ENCODE peak calls at places on chromosome 20, in nine cellular contexts. Z is substantia nigra, D is small intestine, W is dorsolateral prefrontal cortex, F is fibroblast of lung, B is psoas muscle, X is cardiac muscle cell, M is MM.1S, H is RWPE2. P is an unnamed sample.
A peak's percentile ranks its signal among the peaks of the same experiment; 100 is the strongest.

GRCh38 chr20:47622118-47622665 is 120.5 kb downstream of the NCOA3 start:
- DNase-seq in Z (no peak), D (no peak), W (no peak), F (no peak), B (no peak), X (no peak), M (no peak), H (no peak), P (no peak)

GRCh38 chr20:17622086-17622850 is 52.4 kb downstream of the DSTN start:
- DNase-seq in Z (no peak), D (no peak), W (no peak), F (no peak), B (no peak), X (no peak), M (no peak), H (no peak), P (no peak)

GRCh38 chr20:24686156-24686555 is 216.7 kb downstream of the SYNDIG1 start:
- DNase-seq in Z (no peak), D (no peak), W (no peak), F (no peak), B (no peak), X (no peak), M (no peak), H (peak; percentile 7), P (no peak)

GRCh38 chr20:41390889-41391288 is 24.3 kb upstream of the EMILIN3 start:
- DNase-seq in Z (no peak), D (no peak), W (no peak), F (peak; percentile 14), B (no peak), X (no peak), M (no peak), H (no peak), P (no peak)

GRCh38 chr20:25296094-25297093 is 48.5 kb downstream of the PYGB start:
- DNase-seq in Z (peak; percentile 34), D (peak; percentile 34), W (no peak), F (peak; percentile 49), B (peak; percentile 66), X (peak; percentile 13), M (peak; percentile 75), H (no peak), P (peak; percentile 71)

GRCh38 chr20:36775196-36775595 is 1.6 kb upstream of the DSN1 start:
- DNase-seq in Z (no peak), D (no peak), W (no peak), F (no peak), B (no peak), X (no peak), M (no peak), H (peak; percentile 42), P (peak; percentile 22)

GRCh38 chr20:23135449-23136447 is 49.6 kb upstream of the CD93 start:
- DNase-seq in Z (no peak), D (no peak), W (no peak), F (no peak), B (peak; percentile 62), X (no peak), M (no peak), H (no peak), P (no peak)

GRCh38 chr20:52493177-52493711 is 301.7 kb upstream of the ZFP64 start:
- DNase-seq in Z (no peak), D (peak; percentile 43), W (no peak), F (no peak), B (no peak), X (peak; percentile 55), M (peak; percentile 33), H (no peak), P (peak; percentile 64)

GRCh38 chr20:61954276-61955021 is 111.2 kb downstream of the TAF4 start:
- DNase-seq in Z (no peak), D (peak; percentile 32), W (peak; percentile 22), F (no peak), B (no peak), X (no peak), M (no peak), H (peak; percentile 82), P (no peak)

GRCh38 chr20:62143976-62144825 is 632 bp downstream of the SS18L1 start:
- DNase-seq in Z (peak; percentile 21), D (peak; percentile 51), W (no peak), F (peak; percentile 66), B (peak; percentile 85), X (peak; percentile 74), M (peak; percentile 52), H (peak; percentile 91), P (peak; percentile 88)

GRCh38 chr20:32777177-32777956 is 15.2 kb downstream of the DNMT3B start:
- DNase-seq in Z (no peak), D (no peak), W (no peak), F (no peak), B (no peak), X (no peak), M (no peak), H (no peak), P (no peak)

GRCh38 chr20:25984933-25985332 is 288.3 kb upstream of the ZNF337 start:
- DNase-seq in Z (no peak), D (peak; percentile 4), W (peak; percentile 58), F (peak; percentile 31), B (peak; percentile 69), X (peak; percentile 74), M (no peak), H (no peak), P (peak; percentile 69)

GRCh38 chr20:44414346-44414714 is 58.8 kb downstream of the HNF4A start:
- DNase-seq in Z (no peak), D (no peak), W (no peak), F (no peak), B (no peak), X (no peak), M (no peak), H (no peak), P (no peak)

DNA sequence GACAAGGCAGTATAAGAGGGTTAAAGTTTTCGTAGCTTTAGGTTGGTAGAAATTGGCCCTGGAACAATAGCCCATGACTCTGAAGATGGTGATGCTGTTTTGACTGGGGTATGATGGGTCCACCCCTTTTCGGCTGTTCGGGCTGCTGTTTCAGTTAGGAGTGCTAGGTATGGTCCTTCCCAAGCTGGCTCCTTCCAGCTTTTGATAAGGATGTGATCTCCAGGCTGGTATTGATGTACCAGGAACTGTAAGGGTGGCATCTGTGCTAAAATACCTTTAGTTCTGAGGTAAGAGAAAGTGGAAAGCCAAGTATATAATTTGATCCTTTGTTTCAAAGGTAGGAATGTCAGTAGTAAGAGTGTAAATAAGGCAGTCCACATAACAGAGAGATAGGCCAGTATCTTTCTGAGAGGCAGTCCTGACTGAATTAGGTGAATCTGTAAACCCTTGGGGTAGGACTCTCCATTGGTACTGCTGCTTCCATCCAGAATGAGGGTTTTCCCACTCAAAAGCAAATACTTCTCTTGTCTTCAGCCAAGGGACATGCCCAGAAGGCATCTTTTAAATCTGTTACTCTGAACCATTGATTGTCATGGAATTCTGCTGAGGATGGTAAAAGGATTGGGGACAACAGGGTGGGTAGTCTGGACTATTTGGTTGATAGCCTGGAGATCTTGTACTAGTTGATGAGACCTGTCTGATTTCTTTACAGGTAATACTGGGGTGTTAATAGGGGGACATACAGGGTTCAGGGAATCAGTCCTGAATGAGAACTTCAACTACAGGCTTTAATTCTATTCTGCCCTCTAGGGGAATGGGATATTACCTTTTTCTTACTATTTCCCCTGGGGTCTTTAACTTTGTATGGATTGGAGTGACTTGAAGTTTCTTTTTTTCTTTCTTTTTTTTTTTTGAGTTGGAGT is 6.1 kb upstream of the ZNFX1 start:
- DNase-seq in Z (no peak), D (no peak), W (no peak), F (no peak), B (no peak), X (no peak), M (no peak), H (no peak), P (peak; percentile 8)
- H3K27ac ChIP-seq in Z (no peak overlapping the region), D (no peak overlapping the region), W (no peak overlapping the region), F (no peak overlapping the region), B (no peak overlapping the region), X (no peak overlapping the region), M (no peak overlapping the region), H (peak overlapping the region; percentile 87), P (peak overlapping the region; percentile 11)

DNA sequence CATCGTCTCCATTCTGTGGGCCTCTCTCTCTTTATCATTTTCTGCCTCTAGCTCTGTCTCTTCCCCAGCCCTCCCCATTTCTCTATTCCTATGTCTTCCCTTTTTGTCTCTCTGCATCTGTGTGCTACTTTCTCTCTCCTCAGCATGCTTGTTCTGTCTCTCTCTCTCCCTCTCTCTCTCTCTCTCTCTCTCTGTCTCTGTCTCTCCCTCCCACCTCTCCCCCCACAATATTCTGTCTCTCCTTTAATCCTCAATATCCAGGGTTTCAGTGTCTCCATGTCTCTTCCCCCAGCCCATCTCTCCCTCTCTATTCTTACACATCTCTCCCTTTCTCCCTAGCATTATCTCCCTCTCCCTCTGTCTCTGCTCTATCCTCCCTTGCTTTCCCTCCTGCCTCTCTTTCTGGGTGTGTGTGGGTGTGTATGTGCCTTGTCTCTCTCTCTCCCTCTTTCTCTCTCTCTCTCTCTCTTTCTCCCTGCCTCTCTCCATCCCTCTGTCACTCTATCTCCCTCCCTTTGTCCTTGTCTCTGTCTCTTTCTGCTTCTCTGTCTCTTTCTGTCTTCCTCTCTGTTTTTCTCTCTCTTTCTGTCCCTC is 76.9 kb upstream of the SIRPA start:
- DNase-seq in Z (no peak), D (no peak), W (no peak), F (no peak), B (no peak), X (no peak), M (no peak), H (no peak), P (no peak)
- H3K27ac ChIP-seq in Z (peak overlapping the region; percentile 89), D (peak overlapping the region; percentile 37), W (peak overlapping the region; percentile 92), F (no peak overlapping the region), B (peak overlapping the region; percentile 10), X (no peak overlapping the region), M (no peak overlapping the region), H (no peak overlapping the region), P (no peak overlapping the region)

DNA sequence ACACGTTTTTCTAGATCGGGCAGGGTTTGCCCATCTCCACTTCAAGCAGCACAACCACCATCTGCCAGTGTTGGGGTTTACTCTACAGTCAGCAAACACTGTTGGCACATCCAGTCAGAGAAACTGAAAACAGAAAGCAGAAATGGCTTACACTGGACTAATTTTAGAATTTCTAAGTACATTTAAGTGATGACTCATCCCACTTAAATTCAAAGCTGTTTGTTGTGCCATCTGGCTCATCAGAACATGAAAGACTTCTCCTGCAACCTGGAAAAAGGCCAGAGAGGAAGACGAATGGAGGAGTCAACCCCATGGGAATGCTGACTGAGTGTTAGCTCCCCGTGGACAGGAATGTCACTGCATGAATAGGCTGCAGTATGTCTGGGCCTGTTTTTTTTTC is 21.8 kb downstream of the FAM209B start:
- DNase-seq in Z (peak; percentile 2), D (peak; percentile 7), W (no peak), F (peak; percentile 95), B (no peak), X (peak; percentile 97), M (peak; percentile 97), H (peak; percentile 97), P (peak; percentile 97)
- H3K27ac ChIP-seq in Z (no peak overlapping the region), D (no peak overlapping the region), W (no peak overlapping the region), F (no peak overlapping the region), B (no peak overlapping the region), X (peak overlapping the region; percentile 30), M (peak overlapping the region; percentile 98), H (peak overlapping the region; percentile 21), P (peak overlapping the region; percentile 54)

GRCh38 chr20:57932227-57932864 is 222.5 kb upstream of the PMEPA1 start:
- DNase-seq in Z (no peak), D (no peak), W (peak; percentile 34), F (no peak), B (no peak), X (no peak), M (no peak), H (no peak), P (no peak)
- H3K27ac ChIP-seq in Z (no peak overlapping the region), D (no peak overlapping the region), W (no peak overlapping the region), F (no peak overlapping the region), B (no peak overlapping the region), X (no peak overlapping the region), M (no peak overlapping the region), H (no peak overlapping the region), P (no peak overlapping the region)

GRCh38 chr20:21397341-21398108 is at the start of gene NKX2-4:
- DNase-seq in Z (no peak), D (no peak), W (no peak), F (no peak), B (no peak), X (no peak), M (no peak), H (no peak), P (no peak)
- H3K27ac ChIP-seq in Z (no peak within 1 kb of the TSS), D (no peak within 1 kb of the TSS), W (no peak within 1 kb of the TSS), F (no peak within 1 kb of the TSS), B (no peak within 1 kb of the TSS), X (no peak within 1 kb of the TSS), M (no peak within 1 kb of the TSS), H (no peak within 1 kb of the TSS), P (no peak within 1 kb of the TSS)